ENCODE peak calls at places on chromosomes 16 and 17, in seven cellular contexts. K is stimulated activated CD4-positive, alpha-beta T cell treated with anti-CD3 and anti-CD28 coated beads, Interleukin-12 subunit alpha, Interleukin-12 subunit beta, amount 100 ng/mL, for 24 hours; M is left lung; P is NB4; Z is tibial nerve; V is T-helper 17 cell; Y is activated naive CD4-positive, alpha-beta T cell. G is an unnamed sample.

GRCh38 chr17:80511222-80512180 is 33.1 kb upstream of the RPTOR start:
- DNase-seq in K (no peak), M (no peak), P (no peak), Z (no peak), V (no peak), Y (no peak), G (no peak)

GRCh38 chr17:74998783-74999182 is 11.4 kb downstream of the CDR2L start:
- DNase-seq in K (no peak), M (no peak), P (no peak), Z (no peak), V (no peak), Y (no peak), G (no peak)

GRCh38 chr17:60297729-60298293 is 94.1 kb downstream of the USP32 start:
- DNase-seq in K (no peak), M (no peak), P (no peak), Z (no peak), V (no peak), Y (no peak), G (no peak)

GRCh38 chr16:66930189-66930588 is 4.0 kb downstream of the CIAO2B start:
- DNase-seq in K (no peak), M (peak), P (peak), Z (no peak), V (no peak), Y (no peak), G (no peak)

GRCh38 chr16:661184-661821 is 6.6 kb upstream of the RHOT2 start:
- DNase-seq in K (no peak), M (no peak), P (no peak), Z (no peak), V (no peak), Y (no peak), G (no peak)

GRCh38 chr16:68073902-68074760 is 11.0 kb upstream of the NFATC3 start:
- DNase-seq in K (no peak), M (no peak), P (no peak), Z (no peak), V (no peak), Y (no peak), G (no peak)

GRCh38 chr17:77392376-77393273 is 251.9 kb downstream of the SEC14L1 start:
- DNase-seq in K (no peak), M (no peak), P (no peak), Z (no peak), V (no peak), Y (no peak), G (no peak)

GRCh38 chr16:77207029-77207428 is 7.8 kb downstream of the SYCE1L start:
- DNase-seq in K (no peak), M (no peak), P (no peak), Z (no peak), V (no peak), Y (no peak), G (no peak)

GRCh38 chr17:76867578-76868175 is 527 bp upstream of the MGAT5B start:
- DNase-seq in K (no peak), M (no peak), P (no peak), Z (no peak), V (no peak), Y (no peak), G (no peak)

GRCh38 chr17:19724501-19725420 is 8.4 kb upstream of the SLC47A2 start:
- DNase-seq in K (peak), M (peak), P (peak), Z (peak), V (no peak), Y (no peak), G (peak)

GRCh38 chr17:7405413-7405881 is 1.6 kb upstream of the TMEM256 start:
- DNase-seq in K (no peak), M (no peak), P (no peak), Z (no peak), V (no peak), Y (no peak), G (no peak)

GRCh38 chr16:81214745-81215166 is 23.7 kb upstream of the BCO1 start:
- DNase-seq in K (no peak), M (no peak), P (no peak), Z (no peak), V (no peak), Y (no peak), G (no peak)

GRCh38 chr17:73899839-73900238 is 255.6 kb upstream of the SDK2 start:
- DNase-seq in K (no peak), M (no peak), P (no peak), Z (no peak), V (no peak), Y (no peak), G (no peak)

GRCh38 chr16:58499092-58499511 is 841 bp upstream of the NDRG4 start:
- DNase-seq in K (no peak), M (no peak), P (no peak), Z (no peak), V (no peak), Y (no peak), G (no peak)

G was measured in germinal center.